ENCODE peak calls at places on chromosomes 13 and 19, in five cellular contexts. Y is stimulated activated CD4-positive, alpha-beta T cell treated with anti-CD3 and anti-CD28 coated beads, Interleukin-2, amount 100 ng/mL, for 48 hours; Q is stimulated activated CD8-positive, alpha-beta memory T cell treated with anti-CD3 and anti-CD28 coated beads, Interleukin-4, amount 100 ng/mL, for 1 hour; B is AML-193; I is activated CD4-positive, alpha-beta memory T cell treated with anti-CD3 and anti-CD28 coated beads, Interleukin-2, amount 10 ng/mL, durations not matched to agents 7 days and 5 days. N is an unnamed sample.
A peak's percentile ranks its signal among the peaks of the same experiment; 100 is the strongest.

GRCh38 chr19:49832556-49832955 is 14.5 kb downstream of the MED25 start:
- DNase-seq in Q (no peak), B (no peak), Y (no peak), I (no peak), N (no peak)

GRCh38 chr13:51805925-51806324 is 2.0 kb upstream of the DHRS12 start:
- DNase-seq in Q (no peak), I (no peak), Y (no peak), B (no peak), N (no peak)

GRCh38 chr19:33524024-33524664 is 2.6 kb upstream of the PEPD start:
- DNase-seq in B (no peak), Q (no peak), Y (no peak), I (no peak), N (no peak)

GRCh38 chr13:76976488-76976887 is 15.4 kb upstream of the CLN5 start:
- DNase-seq in B (no peak), I (no peak), Q (no peak), Y (no peak), N (no peak)

GRCh38 chr13:113179374-113180230 is 21.2 kb downstream of the PROZ start:
- DNase-seq in Y (no peak), Q (no peak), I (peak; percentile 40), B (no peak), N (no peak)

GRCh38 chr13:58838615-58839014 is 1207.1 kb downstream of the PCDH17 start:
- DNase-seq in I (no peak), Y (no peak), Q (no peak), B (no peak), N (no peak)

GRCh38 chr13:45928196-45928595 is 76.6 kb upstream of the SIAH3 start:
- DNase-seq in B (no peak), I (no peak), Q (no peak), Y (no peak), N (no peak)

GRCh38 chr19:10412257-10412977 is 7.9 kb upstream of the PDE4A start:
- DNase-seq in B (no peak), I (peak; percentile 51), Y (no peak), Q (no peak), N (no peak)

GRCh38 chr13:110405597-110406450 is 98.7 kb downstream of the COL4A2 start:
- DNase-seq in I (no peak), Q (no peak), Y (no peak), B (no peak), N (no peak)

GRCh38 chr13:107200491-107200890 is 632.6 kb upstream of the ARGLU1 start:
- DNase-seq in Y (no peak), B (no peak), Q (no peak), I (no peak), N (no peak)

GRCh38 chr13:89831157-89831556 is 1516.3 kb upstream of the MIR17HG start:
- DNase-seq in B (no peak), Y (no peak), Q (no peak), I (no peak), N (no peak)

GRCh38 chr19:49653466-49653806 is 11.4 kb downstream of the SCAF1 start:
- DNase-seq in Y (no peak), B (no peak), I (no peak), Q (no peak), N (no peak)

GRCh38 chr13:34864650-34865049 is 77.4 kb upstream of the NBEA start:
- DNase-seq in Y (no peak), B (no peak), I (no peak), Q (no peak), N (no peak)

GRCh38 chr19:21028969-21029268 is 8.5 kb downstream of the ZNF430 start:
- DNase-seq in Y (no peak), I (no peak), Q (no peak), B (no peak), N (no peak)

GRCh38 chr13:42758515-42758914 is 22.9 kb upstream of the FAM216B start:
- DNase-seq in I (no peak), Q (no peak), Y (no peak), B (no peak), N (no peak)

GRCh38 chr13:95920485-95920884 is 132.7 kb downstream of the UGGT2 start:
- DNase-seq in B (no peak), Y (no peak), Q (no peak), I (no peak), N (no peak)